ENCODE peak calls at places on chromosome 16, in six cellular contexts. One of them, this sample, is unnamed.

GRCh38 chr16:61195006-61195405 is 841.2 kb downstream of the CDH8 start:
- DNase-seq in right atrium auricular region: no peak
- DNase-seq in neural progenitor cell: no peak
- DNase-seq in GM10248: no peak
- DNase-seq in psoas muscle: no peak
- DNase-seq in sigmoid colon: no peak
- DNase-seq in this sample: no peak

GRCh38 chr16:54242199-54242598 is 44.4 kb downstream of the IRX3 start:
- DNase-seq in right atrium auricular region: peak; percentile 23
- DNase-seq in neural progenitor cell: peak; percentile 71
- DNase-seq in GM10248: no peak
- DNase-seq in psoas muscle: no peak
- DNase-seq in sigmoid colon: no peak
- DNase-seq in this sample: no peak

GRCh38 chr16:67260426-67261063 is 11.8 kb downstream of the SLC9A5 start:
- DNase-seq in right atrium auricular region: no peak
- DNase-seq in neural progenitor cell: peak; percentile 64
- DNase-seq in GM10248: peak; percentile 74
- DNase-seq in psoas muscle: peak; percentile 53
- DNase-seq in sigmoid colon: peak; percentile 55
- DNase-seq in this sample: no peak

GRCh38 chr16:73531021-73531420 is 483.1 kb upstream of the ZFHX3 start:
- DNase-seq in right atrium auricular region: no peak
- DNase-seq in neural progenitor cell: no peak
- DNase-seq in GM10248: no peak
- DNase-seq in psoas muscle: no peak
- DNase-seq in sigmoid colon: no peak
- DNase-seq in this sample: no peak

GRCh38 chr16:23504453-23505179 is 5.7 kb downstream of the GGA2 start:
- DNase-seq in right atrium auricular region: peak; percentile 88
- DNase-seq in neural progenitor cell: peak; percentile 77
- DNase-seq in GM10248: peak; percentile 67
- DNase-seq in psoas muscle: peak; percentile 80
- DNase-seq in sigmoid colon: peak; percentile 76
- DNase-seq in this sample: no peak

GRCh38 chr16:49592507-49593422 is 219.2 kb downstream of the C16orf78 start:
- DNase-seq in right atrium auricular region: peak; percentile 58
- DNase-seq in neural progenitor cell: peak; percentile 63
- DNase-seq in GM10248: peak; percentile 72
- DNase-seq in psoas muscle: no peak
- DNase-seq in sigmoid colon: no peak
- DNase-seq in this sample: peak; percentile 60

GRCh38 chr16:66984902-66985311 is 3.5 kb upstream of the CES4A start:
- DNase-seq in right atrium auricular region: no peak
- DNase-seq in neural progenitor cell: no peak
- DNase-seq in GM10248: no peak
- DNase-seq in psoas muscle: no peak
- DNase-seq in sigmoid colon: no peak
- DNase-seq in this sample: no peak

GRCh38 chr16:9793623-9794022 is 388.6 kb downstream of the GRIN2A start:
- DNase-seq in right atrium auricular region: no peak
- DNase-seq in neural progenitor cell: no peak
- DNase-seq in GM10248: no peak
- DNase-seq in psoas muscle: no peak
- DNase-seq in sigmoid colon: no peak
- DNase-seq in this sample: no peak

GRCh38 chr16:84751947-84752346 is 52.1 kb downstream of the USP10 start:
- DNase-seq in right atrium auricular region: peak; percentile 42
- DNase-seq in neural progenitor cell: no peak
- DNase-seq in GM10248: peak; percentile 62
- DNase-seq in psoas muscle: no peak
- DNase-seq in sigmoid colon: no peak
- DNase-seq in this sample: no peak

GRCh38 chr16:57910726-57911125 is 60.2 kb downstream of the CNGB1 start:
- DNase-seq in right atrium auricular region: no peak
- DNase-seq in neural progenitor cell: no peak
- DNase-seq in GM10248: no peak
- DNase-seq in psoas muscle: no peak
- DNase-seq in sigmoid colon: no peak
- DNase-seq in this sample: no peak

GRCh38 chr16:84638195-84638806 is 10.0 kb upstream of the KLHL36 start:
- DNase-seq in right atrium auricular region: no peak
- DNase-seq in neural progenitor cell: no peak
- DNase-seq in GM10248: no peak
- DNase-seq in psoas muscle: no peak
- DNase-seq in sigmoid colon: no peak
- DNase-seq in this sample: peak; percentile 47

GRCh38 chr16:56269824-56270684 is 78.8 kb downstream of the GNAO1 start:
- DNase-seq in right atrium auricular region: peak; percentile 80
- DNase-seq in neural progenitor cell: peak; percentile 20
- DNase-seq in GM10248: no peak
- DNase-seq in psoas muscle: no peak
- DNase-seq in sigmoid colon: peak; percentile 93
- DNase-seq in this sample: peak; percentile 25
- TF ChIP-seq CTCF in right atrium auricular region: peak; percentile 42
- TF ChIP-seq CTCF in neural progenitor cell: no peak
- TF ChIP-seq CTCF in GM10248: no peak
- TF ChIP-seq CTCF in psoas muscle: no peak
- TF ChIP-seq CTCF in sigmoid colon: no peak
- TF ChIP-seq CTCF in this sample: no peak

GRCh38 chr16:2785101-2785991 is 2.0 kb downstream of the PRSS33 start:
- DNase-seq in right atrium auricular region: no peak
- DNase-seq in neural progenitor cell: no peak
- DNase-seq in GM10248: no peak
- DNase-seq in psoas muscle: no peak
- DNase-seq in sigmoid colon: peak; percentile 61
- DNase-seq in this sample: no peak
- TF ChIP-seq CTCF in right atrium auricular region: no peak
- TF ChIP-seq CTCF in neural progenitor cell: peak; percentile 13
- TF ChIP-seq CTCF in GM10248: no peak
- TF ChIP-seq CTCF in psoas muscle: no peak
- TF ChIP-seq CTCF in sigmoid colon: no peak
- TF ChIP-seq CTCF in this sample: no peak

DNA sequence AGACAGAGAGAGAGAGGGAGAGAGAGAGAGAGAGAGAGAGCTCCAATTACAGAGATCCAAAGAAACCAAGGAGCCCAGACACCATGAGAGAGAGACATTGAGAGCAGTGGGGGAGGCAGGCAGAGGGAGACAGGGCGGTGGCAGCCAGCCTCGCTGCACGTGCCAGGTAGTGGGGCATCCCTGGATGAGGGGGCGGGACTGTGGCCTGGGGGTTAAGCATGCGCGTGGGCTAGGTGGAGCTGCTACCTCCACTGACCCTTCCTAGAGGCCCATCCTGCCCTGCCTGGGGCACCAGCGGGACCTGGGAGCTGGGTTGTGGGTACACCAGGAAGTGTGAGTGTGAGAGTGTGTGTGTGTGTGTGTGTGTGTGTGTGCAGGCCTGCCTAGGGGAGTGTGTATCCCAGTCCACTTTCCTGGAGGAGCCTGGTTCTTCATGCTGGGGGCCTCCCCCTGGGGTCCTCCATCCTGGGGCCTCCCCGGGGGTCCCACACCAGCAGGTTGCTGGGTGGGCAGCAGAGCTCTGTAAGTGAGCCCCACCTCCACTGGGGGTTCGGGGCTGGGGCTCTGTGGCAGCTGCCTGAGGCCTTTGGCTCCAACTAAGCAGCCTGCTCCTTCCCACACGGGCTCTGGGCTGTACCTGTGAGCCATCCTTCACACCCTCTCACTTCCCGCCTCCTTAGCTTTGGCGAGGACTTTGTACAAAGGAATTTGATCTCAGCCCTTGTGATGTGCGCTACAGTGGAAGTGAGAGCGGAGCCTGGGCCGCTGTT is 127.4 kb downstream of the IRF8 start:
- DNase-seq in right atrium auricular region: no peak
- DNase-seq in neural progenitor cell: no peak
- DNase-seq in GM10248: no peak
- DNase-seq in psoas muscle: no peak
- DNase-seq in sigmoid colon: peak; percentile 27
- DNase-seq in this sample: no peak
- TF ChIP-seq CTCF in right atrium auricular region: no peak
- TF ChIP-seq CTCF in neural progenitor cell: no peak
- TF ChIP-seq CTCF in GM10248: no peak
- TF ChIP-seq CTCF in psoas muscle: no peak
- TF ChIP-seq CTCF in sigmoid colon: no peak
- TF ChIP-seq CTCF in this sample: no peak

GRCh38 chr16:15610369-15610871 is 32.5 kb downstream of the MARF1 start:
- DNase-seq in right atrium auricular region: no peak
- DNase-seq in neural progenitor cell: no peak
- DNase-seq in GM10248: no peak
- DNase-seq in psoas muscle: no peak
- DNase-seq in sigmoid colon: no peak
- DNase-seq in this sample: no peak
- TF ChIP-seq CTCF in right atrium auricular region: no peak
- TF ChIP-seq CTCF in neural progenitor cell: no peak
- TF ChIP-seq CTCF in GM10248: no peak
- TF ChIP-seq CTCF in psoas muscle: no peak
- TF ChIP-seq CTCF in sigmoid colon: no peak
- TF ChIP-seq CTCF in this sample: no peak

GRCh38 chr16:13397126-13397525 is 495.7 kb downstream of the SHISA9 start:
- DNase-seq in right atrium auricular region: no peak
- DNase-seq in neural progenitor cell: no peak
- DNase-seq in GM10248: no peak
- DNase-seq in psoas muscle: no peak
- DNase-seq in sigmoid colon: no peak
- DNase-seq in this sample: no peak
- TF ChIP-seq CTCF in right atrium auricular region: no peak
- TF ChIP-seq CTCF in neural progenitor cell: peak; percentile 23
- TF ChIP-seq CTCF in GM10248: no peak
- TF ChIP-seq CTCF in psoas muscle: no peak
- TF ChIP-seq CTCF in sigmoid colon: no peak
- TF ChIP-seq CTCF in this sample: no peak

DNA sequence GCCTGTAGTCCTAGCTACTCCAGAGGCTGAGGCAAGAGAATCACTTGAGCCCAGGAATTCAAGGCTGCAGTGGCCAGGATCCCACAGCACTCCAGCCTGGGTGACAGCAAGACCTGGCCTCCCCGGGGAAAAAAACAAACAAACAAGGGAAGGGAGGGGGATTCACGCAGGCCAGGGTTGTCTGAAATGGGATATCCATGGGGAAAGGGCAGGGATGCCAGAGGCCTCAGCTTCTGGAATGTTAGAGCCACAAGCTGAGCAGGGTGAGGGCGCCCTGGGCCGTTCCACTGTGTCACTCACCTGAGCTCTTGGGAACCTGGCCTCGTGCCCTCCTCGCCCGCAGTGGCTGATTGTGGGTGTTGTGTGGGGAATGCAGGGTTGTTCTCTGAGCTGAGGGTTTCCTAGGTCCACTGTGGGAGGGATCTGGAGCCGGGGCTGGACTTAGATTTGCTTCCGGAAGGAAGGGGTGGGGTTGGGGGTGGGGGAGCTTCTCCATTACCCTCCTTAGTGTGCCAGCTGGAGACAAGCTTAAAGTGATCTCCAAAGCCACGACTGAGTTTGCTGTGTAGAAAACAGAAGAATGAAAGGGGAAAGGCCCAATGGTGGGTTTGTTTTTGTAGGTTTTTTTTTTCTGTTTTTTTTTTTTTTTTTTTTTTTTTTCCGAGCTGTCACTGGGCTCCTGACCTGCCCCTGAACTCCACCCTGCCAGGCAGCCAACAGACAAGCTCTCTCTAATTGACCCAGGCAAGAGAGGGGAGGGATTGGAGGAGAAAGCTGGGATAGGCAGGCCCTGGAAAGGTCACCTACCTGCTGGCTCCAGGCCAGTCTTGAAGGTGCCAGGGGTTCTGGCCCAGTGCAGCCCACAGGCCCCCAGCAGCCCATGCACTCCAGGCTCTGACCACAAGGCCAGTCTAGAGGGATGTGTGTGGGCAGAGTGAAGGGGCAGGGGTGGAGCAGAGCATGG is at the start of gene SULT1A1:
- DNase-seq in right atrium auricular region: peak; percentile 84
- DNase-seq in neural progenitor cell: no peak
- DNase-seq in GM10248: no peak
- DNase-seq in psoas muscle: peak; percentile 41
- DNase-seq in sigmoid colon: peak; percentile 80
- DNase-seq in this sample: peak; percentile 39
- TF ChIP-seq CTCF in right atrium auricular region: no peak
- TF ChIP-seq CTCF in neural progenitor cell: no peak
- TF ChIP-seq CTCF in GM10248: no peak
- TF ChIP-seq CTCF in psoas muscle: no peak
- TF ChIP-seq CTCF in sigmoid colon: no peak
- TF ChIP-seq CTCF in this sample: no peak

DNA sequence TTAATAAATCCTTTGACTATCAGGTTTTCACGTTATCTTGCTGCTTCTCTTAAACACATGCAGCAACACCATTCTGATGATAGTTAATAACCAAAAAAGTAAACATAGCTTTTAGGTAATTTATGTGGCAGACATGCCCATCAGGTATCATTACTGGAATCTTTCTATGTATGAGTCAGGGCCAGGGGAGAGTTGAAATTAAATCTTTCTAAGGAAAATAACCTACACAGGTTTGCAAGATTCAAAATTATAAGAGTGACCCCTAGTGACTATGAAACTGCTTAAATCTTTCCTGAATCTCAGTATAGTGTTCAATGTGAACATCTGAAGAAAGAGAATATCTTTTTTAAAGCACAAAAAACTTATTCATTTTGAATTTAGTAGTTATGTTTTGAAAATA is 666.6 kb downstream of the CDH11 start:
- DNase-seq in right atrium auricular region: no peak
- DNase-seq in neural progenitor cell: no peak
- DNase-seq in GM10248: no peak
- DNase-seq in psoas muscle: no peak
- DNase-seq in sigmoid colon: no peak
- DNase-seq in this sample: no peak
- TF ChIP-seq CTCF in right atrium auricular region: peak; percentile 44
- TF ChIP-seq CTCF in neural progenitor cell: no peak
- TF ChIP-seq CTCF in GM10248: no peak
- TF ChIP-seq CTCF in psoas muscle: peak; percentile 8
- TF ChIP-seq CTCF in sigmoid colon: no peak
- TF ChIP-seq CTCF in this sample: no peak

DNA sequence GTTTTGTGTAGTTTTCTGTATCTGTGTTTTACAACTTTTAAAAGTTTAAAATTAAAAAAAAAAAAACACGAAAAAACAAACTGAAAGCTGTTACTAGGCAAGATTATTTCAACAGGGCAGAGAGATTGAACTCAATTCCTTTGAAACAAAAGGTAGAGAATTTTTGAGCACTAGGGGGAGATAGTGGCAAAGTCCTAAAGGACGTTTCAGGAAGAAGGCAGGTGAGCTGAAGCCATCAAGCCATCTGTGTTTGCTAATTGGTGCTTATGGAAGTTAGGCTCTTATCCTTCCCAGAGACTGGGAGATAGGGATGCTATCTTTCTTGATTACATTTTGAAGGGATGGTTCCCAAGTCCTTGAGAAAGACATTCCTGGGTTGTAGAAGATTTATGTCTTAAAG is 70.6 kb upstream of the CLEC3A start:
- DNase-seq in right atrium auricular region: no peak
- DNase-seq in neural progenitor cell: peak; percentile 50
- DNase-seq in GM10248: peak; percentile 35
- DNase-seq in psoas muscle: no peak
- DNase-seq in sigmoid colon: no peak
- DNase-seq in this sample: no peak
- TF ChIP-seq CTCF in right atrium auricular region: peak; percentile 46
- TF ChIP-seq CTCF in neural progenitor cell: peak; percentile 61
- TF ChIP-seq CTCF in GM10248: peak; percentile 42
- TF ChIP-seq CTCF in psoas muscle: peak; percentile 27
- TF ChIP-seq CTCF in sigmoid colon: no peak
- TF ChIP-seq CTCF in this sample: peak; percentile 32

DNA sequence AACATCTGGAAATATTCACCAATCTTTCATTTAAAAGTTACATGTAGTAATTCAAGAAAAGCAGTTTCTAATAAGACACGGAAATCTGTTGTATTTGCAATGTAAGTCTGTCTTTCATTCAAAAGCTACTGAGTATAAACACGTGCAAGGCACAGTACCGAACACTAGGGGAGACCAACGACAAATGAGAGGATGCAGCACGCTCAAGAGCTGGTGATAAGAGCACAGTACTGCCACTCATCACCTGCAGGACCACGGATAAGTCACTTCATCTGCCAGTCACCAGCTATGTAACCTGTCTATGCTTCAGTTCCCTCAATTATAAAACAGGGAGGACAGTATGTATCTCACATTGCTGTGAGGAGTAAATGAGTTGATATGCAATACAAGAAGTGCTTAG is 67.1 kb downstream of the CLEC18A start:
- DNase-seq in right atrium auricular region: no peak
- DNase-seq in neural progenitor cell: peak; percentile 42
- DNase-seq in GM10248: peak; percentile 8
- DNase-seq in psoas muscle: no peak
- DNase-seq in sigmoid colon: no peak
- DNase-seq in this sample: no peak
- TF ChIP-seq CTCF in right atrium auricular region: peak; percentile 41
- TF ChIP-seq CTCF in neural progenitor cell: peak; percentile 44
- TF ChIP-seq CTCF in GM10248: peak; percentile 35
- TF ChIP-seq CTCF in psoas muscle: no peak
- TF ChIP-seq CTCF in sigmoid colon: no peak
- TF ChIP-seq CTCF in this sample: peak; percentile 30